ENCODE peak calls at places on chromosomes 16 and 17, in ten cellular contexts. E is stomach, Z is esophagus muscularis mucosa, R is mammary epithelial cell, X is cardiac muscle cell, H is heart left ventricle, Q is aorta, O is gastrocnemius medialis, Y is body of pancreas, M is left ventricle myocardium inferior. I is an unnamed sample. For H3K4me1, the result is how much of the 10 kb centered on the place peaks cover.

GRCh38 chr16:57748596-57748995 is 13.0 kb downstream of the KATNB1 start:
- DNase-seq in E (no peak), Z (no peak), R (no peak), X (no peak), H (no peak), Q (no peak), O (no peak), Y (no peak), M (no peak), I (no peak)

GRCh38 chr17:55263565-55264272 is 1.0 kb upstream of the HLF start:
- DNase-seq in E (no peak), Z (no peak), R (no peak), X (no peak), H (no peak), Q (no peak), O (no peak), Y (no peak), M (no peak), I (peak)

GRCh38 chr16:59573528-59574271 is 839.6 kb upstream of the GOT2 start:
- DNase-seq in E (no peak), Z (no peak), R (peak), X (no peak), H (no peak), Q (no peak), O (no peak), Y (no peak), M (no peak), I (no peak)

GRCh38 chr17:58250344-58251011 is 12.1 kb downstream of the LPO start:
- DNase-seq in E (no peak), Z (no peak), R (no peak), X (no peak), H (no peak), Q (no peak), O (no peak), Y (no peak), M (no peak), I (no peak)

GRCh38 chr17:61444831-61445230 is 7.4 kb upstream of the TBX4 start:
- DNase-seq in E (no peak), Z (peak), R (no peak), X (no peak), H (no peak), Q (no peak), O (no peak), Y (no peak), M (no peak), I (no peak)

GRCh38 chr17:41505007-41505835 is at the start of gene KRT13:
- DNase-seq in E (no peak), Z (no peak), R (no peak), X (no peak), H (no peak), Q (no peak), O (no peak), Y (no peak), M (no peak), I (no peak)

GRCh38 chr17:19747829-19748806 is at the start of gene ALDH3A1:
- DNase-seq in E (peak), Z (no peak), R (no peak), X (no peak), H (no peak), Q (no peak), O (no peak), Y (peak), M (no peak), I (peak)

GRCh38 chr17:78174332-78174869 is 6.0 kb downstream of the SYNGR2 start:
- DNase-seq in E (peak), Z (peak), R (peak), X (no peak), H (peak), Q (peak), O (peak), Y (peak), M (peak), I (peak)

GRCh38 chr17:18093616-18094408 is 6.1 kb downstream of the DRG2 start:
- DNase-seq in E (no peak), Z (no peak), R (peak), X (peak), H (peak), Q (peak), O (peak), Y (peak), M (peak), I (peak)

GRCh38 chr17:43217614-43218087 is 6.0 kb downstream of the TMEM106A start:
- DNase-seq in E (no peak), Z (no peak), R (no peak), X (no peak), H (no peak), Q (no peak), O (no peak), Y (no peak), M (no peak), I (no peak)

GRCh38 chr16:49463529-49463928 is 89.9 kb downstream of the C16orf78 start:
- DNase-seq in E (peak), Z (peak), R (no peak), X (no peak), H (no peak), Q (no peak), O (no peak), Y (peak), M (no peak), I (peak)

GRCh38 chr16:73399997-73400396 is 352.1 kb upstream of the ZFHX3 start:
- DNase-seq in E (no peak), Z (no peak), R (no peak), X (no peak), H (no peak), Q (no peak), O (no peak), Y (no peak), M (no peak), I (no peak)

GRCh38 chr16:30602595-30603277 is 7.5 kb downstream of the ZNF689 start:
- DNase-seq in E (no peak), Z (no peak), R (no peak), X (no peak), H (no peak), Q (no peak), O (no peak), Y (peak), M (no peak), I (no peak)

GRCh38 chr17:8991514-8992285 is 26.2 kb upstream of the PIK3R5 start:
- DNase-seq in E (peak), Z (no peak), R (peak), X (peak), H (peak), Q (peak), O (peak), Y (peak), M (peak), I (peak)

GRCh38 chr17:68011199-68011665 is 15.0 kb upstream of the C17orf58 start:
- DNase-seq in E (peak), Z (no peak), R (no peak), X (peak), H (peak), Q (peak), O (peak), Y (peak), M (peak), I (peak)

GRCh38 chr17:72579990-72580320 is 459.1 kb downstream of the SOX9 start:
- DNase-seq in E (no peak), Z (no peak), R (peak), X (no peak), H (no peak), Q (no peak), O (no peak), Y (no peak), M (no peak), I (no peak)

GRCh38 chr16:82031116-82032084 is 3.7 kb upstream of the HSD17B2 start:
- DNase-seq in E (no peak), Z (no peak), R (peak), X (peak), H (no peak), Q (no peak), O (no peak), Y (peak), M (no peak), I (peak)

GRCh38 chr16:83356266-83356665 is 451.5 kb upstream of the HSBP1 start:
- DNase-seq in E (no peak), Z (no peak), R (peak), X (peak), H (peak), Q (no peak), O (peak), Y (peak), M (no peak), I (peak)

GRCh38 chr16:4501071-4501478 is 24.9 kb downstream of the HMOX2 start:
- DNase-seq in E (peak), Z (no peak), R (no peak), X (no peak), H (no peak), Q (peak), O (no peak), Y (peak), M (no peak), I (peak)

GRCh38 chr17:34874496-34874895 is 86.8 kb downstream of the CCT6B start:
- DNase-seq in E (no peak), Z (no peak), R (no peak), X (no peak), H (no peak), Q (no peak), O (no peak), Y (no peak), M (no peak), I (no peak)

GRCh38 chr16:30041841-30042240 is 10.8 kb upstream of the TLCD3B start:
- DNase-seq in E (no peak), Z (no peak), R (no peak), X (peak), H (no peak), Q (no peak), O (no peak), Y (peak), M (no peak), I (no peak)

GRCh38 chr16:17831330-17831729 is 360.6 kb upstream of the XYLT1 start:
- DNase-seq in E (no peak), Z (no peak), R (no peak), X (no peak), H (no peak), Q (no peak), O (no peak), Y (no peak), M (no peak), I (no peak)

GRCh38 chr16:58670177-58670576 is 14.4 kb downstream of the SLC38A7 start:
- DNase-seq in E (no peak), Z (no peak), R (no peak), X (no peak), H (no peak), Q (peak), O (no peak), Y (no peak), M (no peak), I (no peak)

GRCh38 chr17:17921192-17922082 is 50.8 kb downstream of the TOM1L2 start:
- DNase-seq in E (no peak), Z (no peak), R (peak), X (peak), H (peak), Q (no peak), O (peak), Y (peak), M (no peak), I (no peak)

GRCh38 chr16:3020247-3020603 is at the start of gene TNFRSF12A:
- DNase-seq in E (peak), Z (peak), R (peak), X (peak), H (peak), Q (peak), O (peak), Y (peak), M (peak), I (peak)

GRCh38 chr16:4491898-4492297 is 15.7 kb downstream of the HMOX2 start:
- DNase-seq in E (no peak), Z (no peak), R (no peak), X (no peak), H (no peak), Q (no peak), O (no peak), Y (no peak), M (no peak), I (no peak)

GRCh38 chr17:38702900-38703741 is 2.0 kb upstream of the MLLT6 start:
- DNase-seq in E (peak), Z (no peak), R (no peak), X (no peak), H (no peak), Q (no peak), O (no peak), Y (peak), M (no peak), I (no peak)

GRCh38 chr17:4327638-4328037 is 38.8 kb downstream of the UBE2G1 start:
- DNase-seq in E (no peak), Z (no peak), R (peak), X (no peak), H (no peak), Q (peak), O (peak), Y (no peak), M (no peak), I (peak)

GRCh38 chr17:41331606-41332005 is 16.1 kb upstream of the KRTAP17-1 start:
- DNase-seq in E (no peak), Z (no peak), R (no peak), X (no peak), H (no peak), Q (no peak), O (no peak), Y (no peak), M (no peak), I (no peak)

GRCh38 chr17:7747586-7747985 is 30.0 kb downstream of the DNAH2 start:
- DNase-seq in E (no peak), Z (no peak), R (no peak), X (no peak), H (no peak), Q (no peak), O (no peak), Y (no peak), M (no peak), I (no peak)

GRCh38 chr17:39678340-39679116 is 9.3 kb downstream of the PGAP3 start:
- DNase-seq in E (peak), Z (no peak), R (no peak), X (no peak), H (no peak), Q (no peak), O (peak), Y (no peak), M (no peak), I (peak)

GRCh38 chr16:9545500-9546437 is 454.3 kb downstream of the HAPSTR1 start:
- DNase-seq in E (no peak), Z (no peak), R (no peak), X (no peak), H (no peak), Q (no peak), O (no peak), Y (no peak), M (no peak), I (no peak)

GRCh38 chr16:89322381-89323119 is 105.0 kb downstream of the ZNF778 start:
- DNase-seq in E (no peak), Z (no peak), R (no peak), X (peak), H (peak), Q (peak), O (peak), Y (no peak), M (no peak), I (no peak)

GRCh38 chr16:12314786-12315185 is 338.3 kb downstream of the SNX29 start:
- DNase-seq in E (no peak), Z (no peak), R (peak), X (no peak), H (no peak), Q (no peak), O (no peak), Y (no peak), M (no peak), I (no peak)

GRCh38 chr16:1715220-1715619 is 9.2 kb downstream of the MAPK8IP3 start:
- DNase-seq in E (no peak), Z (no peak), R (no peak), X (no peak), H (no peak), Q (no peak), O (no peak), Y (no peak), M (no peak), I (no peak)

GRCh38 chr17:14297161-14297851 is 3.6 kb upstream of the HS3ST3B1 start:
- DNase-seq in E (peak), Z (peak), R (peak), X (peak), H (peak), Q (no peak), O (no peak), Y (no peak), M (peak), I (no peak)

DNA sequence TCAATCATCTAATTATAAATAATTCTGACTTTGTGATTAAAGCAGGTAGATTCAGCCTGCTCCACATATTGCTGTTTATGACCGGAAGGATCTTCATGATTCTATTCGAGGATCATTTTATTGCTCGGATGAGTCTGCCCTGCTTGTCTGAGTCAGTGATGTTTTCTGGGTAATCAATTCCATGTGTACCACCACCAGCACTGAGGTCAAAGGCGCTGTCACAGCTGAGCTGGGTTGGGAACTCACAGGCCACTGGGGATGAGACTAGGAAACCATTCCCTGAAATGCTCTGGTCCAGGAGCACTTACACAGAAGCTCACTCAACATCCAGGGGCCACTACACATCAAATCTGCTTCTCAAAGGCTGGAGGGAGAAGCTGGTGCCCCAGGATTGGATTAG is 30.4 kb upstream of the ERN1 start:
- DNase-seq in E (no peak), Z (no peak), R (no peak), X (no peak), H (no peak), Q (no peak), O (no peak), Y (no peak), M (no peak), I (no peak)
- H3K4me1 ChIP-seq in E (under half), Z (under half), R (under half), X (under half), H (half or more), Q (under half), O (half or more), Y (half or more), M (half or more), I (under half)

GRCh38 chr16:77987772-77988171 is 34.6 kb upstream of the CLEC3A start:
- DNase-seq in E (no peak), Z (no peak), R (no peak), X (no peak), H (no peak), Q (no peak), O (no peak), Y (no peak), M (no peak), I (no peak)
- H3K27ac ChIP-seq in E (peak), Z (peak), R (no peak), X (no peak), H (no peak), Q (peak), O (no peak), Y (no peak), M (no peak), I (no peak)

GRCh38 chr17:48053758-48054237 is 5.6 kb downstream of the NFE2L1 start:
- DNase-seq in E (no peak), Z (no peak), R (no peak), X (no peak), H (no peak), Q (no peak), O (peak), Y (no peak), M (no peak), I (no peak)

GRCh38 chr17:48056246-48056745 is 8.1 kb downstream of the NFE2L1 start:
- DNase-seq in E (no peak), Z (no peak), R (no peak), X (no peak), H (no peak), Q (no peak), O (no peak), Y (no peak), M (no peak), I (no peak)

GRCh38 chr17:48052956-48053757 is 5.0 kb downstream of the NFE2L1 start:
- DNase-seq in E (peak), Z (no peak), R (no peak), X (peak), H (peak), Q (peak), O (peak), Y (peak), M (peak), I (no peak)

GRCh38 chr17:48055531-48056245 is 7.5 kb downstream of the NFE2L1 start:
- DNase-seq in E (no peak), Z (no peak), R (peak), X (no peak), H (no peak), Q (no peak), O (no peak), Y (no peak), M (no peak), I (no peak)

DNA sequence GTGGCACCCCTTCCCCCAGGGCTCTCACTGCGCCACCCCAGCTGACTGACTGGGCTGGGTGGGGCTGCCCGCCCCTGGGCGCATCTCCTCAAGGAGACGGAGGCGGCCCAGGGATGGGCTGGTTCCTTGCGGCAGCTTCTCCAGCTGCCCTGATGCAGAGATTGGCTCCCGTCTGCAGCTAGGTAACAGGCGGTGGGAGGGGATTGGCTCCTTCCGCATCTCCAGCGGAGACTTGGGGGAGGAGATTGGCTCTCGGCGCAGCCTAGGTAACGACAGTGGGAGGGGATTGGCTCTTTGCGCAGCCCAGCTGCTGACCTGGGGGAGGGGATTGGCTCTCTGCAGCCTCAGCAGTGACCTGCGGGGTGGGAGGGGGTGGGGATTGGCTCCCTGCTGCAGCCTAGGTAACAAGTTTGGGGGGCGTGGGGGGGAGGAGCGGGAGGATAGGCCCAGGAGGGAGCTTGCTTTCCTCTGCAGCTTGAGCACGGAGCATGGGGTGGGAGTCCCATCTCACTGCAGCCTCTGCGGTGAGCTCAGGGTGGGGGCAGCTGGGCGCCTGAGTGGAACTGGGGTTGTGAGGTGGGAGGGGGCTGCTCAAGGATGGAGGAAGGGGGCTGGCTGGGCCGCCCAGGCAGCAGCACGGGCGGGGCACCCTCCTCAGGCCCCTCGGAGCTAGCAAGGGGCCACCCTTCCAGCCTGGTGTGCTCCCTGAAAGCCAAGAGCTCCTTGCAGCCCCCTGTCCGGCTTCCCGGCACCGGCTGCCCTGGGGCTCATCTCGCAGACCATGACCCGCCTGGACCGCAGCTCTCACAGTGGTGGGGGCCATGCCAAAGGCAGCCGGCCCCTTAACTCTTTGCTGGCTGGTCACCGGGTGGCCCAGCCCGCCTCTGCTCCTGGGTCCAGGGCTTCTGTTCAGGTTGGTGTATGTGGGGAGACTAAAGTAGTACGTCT is 6.4 kb downstream of the NFE2L1 start:
- DNase-seq in E (peak), Z (no peak), R (peak), X (peak), H (peak), Q (peak), O (peak), Y (peak), M (peak), I (no peak)
- H3K4me1 ChIP-seq in E (half or more), Z (half or more), R (half or more), X (under half), H (half or more), Q (under half), O (half or more), Y (half or more), M (half or more), I (under half)

DNA sequence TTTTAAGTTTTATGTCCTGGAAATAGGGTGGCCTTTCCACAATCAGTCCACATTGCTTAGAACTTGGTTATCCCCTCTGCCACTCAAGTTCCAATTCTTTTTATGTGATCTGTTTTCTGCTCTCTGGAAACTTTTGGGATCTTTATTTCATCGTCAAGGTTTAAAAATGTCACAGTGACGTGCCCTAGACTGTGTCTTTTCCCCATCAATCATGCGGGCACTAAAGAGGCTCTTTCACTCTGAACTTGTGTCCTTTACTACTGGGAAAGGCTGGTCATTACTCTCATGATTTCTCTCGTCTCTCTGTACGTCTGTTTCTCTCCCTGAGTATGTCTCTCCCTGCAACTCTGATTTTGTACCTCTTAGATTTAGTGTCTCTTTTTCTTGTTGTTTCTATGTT is 189.8 kb upstream of the AXIN2 start:
- DNase-seq in E (no peak), Z (no peak), R (no peak), X (no peak), H (no peak), Q (no peak), O (no peak), Y (no peak), M (no peak), I (no peak)
- H3K27ac ChIP-seq in E (no peak), Z (peak), R (no peak), X (peak), H (no peak), Q (no peak), O (peak), Y (no peak), M (peak), I (no peak)

DNA sequence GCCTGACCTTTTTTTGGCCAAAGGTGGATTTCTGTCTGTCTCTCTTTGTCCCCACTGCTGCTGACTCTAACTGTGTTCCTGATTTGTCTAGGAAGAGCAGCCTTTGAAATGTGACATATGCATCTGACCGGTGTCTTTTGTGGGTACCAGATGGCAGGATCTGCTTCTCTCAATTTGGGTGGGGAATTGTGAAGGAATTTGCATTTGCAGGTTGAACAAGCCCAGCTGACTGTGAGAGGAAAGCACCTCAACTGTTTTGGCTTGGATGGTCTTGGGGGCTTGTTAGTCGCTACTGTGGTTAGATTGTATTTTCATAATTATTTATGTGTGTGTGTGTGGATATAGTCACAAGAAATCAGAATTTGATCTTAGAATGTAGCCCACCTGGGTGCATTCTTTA is 37.7 kb upstream of the LCMT1 start:
- DNase-seq in E (no peak), Z (no peak), R (no peak), X (no peak), H (no peak), Q (no peak), O (no peak), Y (no peak), M (no peak), I (no peak)
- H3K4me1 ChIP-seq in E (under half), Z (under half), R (under half), X (under half), H (under half), Q (under half), O (under half), Y (under half), M (under half), I (under half)

I was measured in small intestine.